ENCODE peak calls at places on chromosomes 11 and 22, in four cellular contexts. L is GM12864, X is brain microvascular endothelial cell, I is astrocyte of the cerebellum. D is an unnamed sample.

GRCh38 chr11:74380746-74381439 is 17.3 kb downstream of the PGM2L1 start:
- DNase-seq in L (no peak), X (peak), I (no peak), D (no peak)

GRCh38 chr11:78100276-78101040 is 20.8 kb upstream of the NDUFC2 start:
- DNase-seq in L (no peak), X (no peak), I (no peak), D (no peak)

GRCh38 chr11:69638941-69639681 is 1.8 kb upstream of the CCND1 start:
- DNase-seq in L (no peak), X (peak), I (peak), D (peak)

GRCh38 chr11:100890779-100891178 is 203.7 kb downstream of the ARHGAP42 start:
- DNase-seq in L (no peak), X (peak), I (peak), D (peak)

GRCh38 chr22:38271927-38272372 is 860 bp downstream of the TMEM184B start:
- DNase-seq in L (no peak), X (no peak), I (no peak), D (no peak)

GRCh38 chr11:44033856-44034255 is 13.9 kb upstream of the ACCSL start:
- DNase-seq in L (no peak), X (no peak), I (no peak), D (no peak)

GRCh38 chr11:78022397-78023396 is at the start of gene KCTD14:
- DNase-seq in L (no peak), X (no peak), I (no peak), D (no peak)

GRCh38 chr11:111983187-111983986 is 41.8 kb upstream of the DLAT start:
- DNase-seq in L (no peak), X (no peak), I (no peak), D (no peak)

GRCh38 chr11:77094841-77095365 is 7.7 kb upstream of the OMP start:
- DNase-seq in L (no peak), X (no peak), I (no peak), D (no peak)

GRCh38 chr11:34330653-34331052 is 27.2 kb downstream of the ABTB2 start:
- DNase-seq in L (no peak), X (no peak), I (no peak), D (no peak)

GRCh38 chr11:27720277-27720830 is 20.1 kb upstream of the BDNF start:
- DNase-seq in L (no peak), X (peak), I (no peak), D (no peak)

GRCh38 chr22:24186352-24186740 is 5.1 kb downstream of the SUSD2 start:
- DNase-seq in L (no peak), X (no peak), I (no peak), D (no peak)

GRCh38 chr22:19522190-19522880 is 1.9 kb downstream of the CLDN5 start:
- DNase-seq in L (no peak), X (no peak), I (no peak), D (no peak)

GRCh38 chr22:24303007-24303406 is 32.4 kb downstream of the SPECC1L start:
- DNase-seq in L (no peak), X (no peak), I (no peak), D (no peak)

GRCh38 chr11:106249857-106250256 is 172.4 kb downstream of the AASDHPPT start:
- DNase-seq in L (no peak), X (peak), I (peak), D (no peak)

GRCh38 chr11:65036931-65037330 is 4.1 kb upstream of the SAC3D1 start:
- DNase-seq in L (no peak), X (no peak), I (no peak), D (no peak)

GRCh38 chr11:63887600-63887999 is 29.4 kb downstream of the RCOR2 start:
- DNase-seq in L (no peak), X (no peak), I (no peak), D (no peak)
- H3K4me3 ChIP-seq in L (no peak), X (no peak), I (no peak), D (no peak)

DNA sequence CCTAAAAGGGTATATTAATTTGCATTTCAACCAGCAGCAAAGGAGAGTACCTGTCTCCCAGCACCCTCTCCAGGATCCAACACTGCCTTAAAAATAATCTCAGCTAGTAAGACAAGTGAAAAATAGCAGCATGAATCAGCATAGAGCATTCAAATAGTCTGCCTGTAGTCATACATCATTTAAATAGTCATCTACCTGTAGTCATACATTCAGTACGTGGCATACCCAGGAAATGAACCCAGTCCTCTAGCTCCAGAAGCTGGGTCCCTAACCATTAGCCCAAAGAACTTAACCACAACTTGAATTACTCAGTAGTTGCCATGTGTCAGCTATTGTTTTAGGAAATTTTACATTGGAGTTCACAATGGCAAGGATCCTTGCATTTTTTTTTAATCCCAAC is 9.3 kb downstream of the TENM4 start:
- DNase-seq in L (no peak), X (no peak), I (no peak), D (peak)
- TF ChIP-seq CTCF in L (no peak), X (no peak), I (no peak), D (no peak)

DNA sequence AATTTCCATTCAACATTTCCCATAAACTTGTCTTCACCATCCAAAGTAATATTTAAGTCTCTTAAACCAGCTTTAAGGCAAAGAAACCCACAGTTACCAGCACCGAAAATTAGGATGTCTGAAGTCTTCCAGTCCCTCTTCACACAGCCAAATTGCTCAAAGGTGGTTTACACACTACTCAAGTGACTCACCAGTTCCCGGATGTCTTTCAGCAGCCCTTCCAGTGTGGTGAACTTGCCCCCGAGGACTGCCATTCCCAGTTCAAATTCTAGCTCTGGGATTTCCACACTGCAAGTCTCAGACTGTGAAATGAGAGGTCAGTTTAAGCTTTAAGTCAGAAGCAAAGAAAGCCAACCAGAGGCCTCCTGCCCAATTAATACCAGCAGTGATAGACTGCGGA is 5.1 kb downstream of the ZPR1 start:
- DNase-seq in L (no peak), X (no peak), I (no peak), D (no peak)
- H3K4me3 ChIP-seq in L (no peak), X (no peak), I (no peak), D (no peak)

DNA sequence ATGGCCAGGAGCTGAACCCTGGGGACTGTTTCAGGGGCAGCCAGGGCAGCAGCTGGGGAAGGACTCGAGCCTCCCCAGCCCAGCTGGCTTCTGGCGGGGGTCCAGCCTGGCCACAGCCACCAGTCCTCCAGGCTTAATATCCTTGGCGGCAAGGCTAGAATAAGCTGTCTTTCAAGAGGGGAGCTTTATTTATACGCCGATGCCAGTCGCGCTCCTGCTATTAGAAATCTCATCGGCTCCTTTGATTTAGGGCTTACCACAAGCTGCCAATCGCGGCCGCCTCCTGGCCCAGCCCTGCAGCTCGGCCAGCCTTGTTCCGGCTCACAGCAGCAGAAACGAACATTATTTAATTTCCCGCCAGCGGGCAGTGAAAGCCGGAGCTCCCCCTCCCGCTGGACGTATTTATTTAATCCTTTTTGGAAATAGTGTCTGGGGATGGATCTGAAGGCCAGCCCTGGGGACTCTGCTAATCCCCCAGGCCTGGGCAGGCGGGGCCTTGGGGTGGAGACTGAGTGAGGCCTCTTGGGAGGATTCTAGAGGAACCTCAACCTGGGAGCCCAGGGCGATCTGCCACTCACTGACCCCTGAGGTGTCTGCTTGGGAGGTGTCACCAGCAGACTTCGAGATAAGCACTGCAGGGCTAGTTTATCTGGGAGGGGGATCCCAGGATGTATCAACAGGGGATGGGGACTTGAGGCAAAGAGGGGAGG is 363.1 kb downstream of the MN1 start:
- DNase-seq in L (no peak), X (no peak), I (no peak), D (no peak)
- TF ChIP-seq CTCF in L (no peak), X (peak), I (peak), D (no peak)

GRCh38 chr11:1299621-1300020 is 9.8 kb downstream of the TOLLIP start:
- DNase-seq in L (no peak), X (no peak), I (no peak), D (no peak)

GRCh38 chr11:1300121-1300520 is 9.3 kb downstream of the TOLLIP start:
- DNase-seq in L (no peak), X (no peak), I (no peak), D (no peak)

GRCh38 chr11:1297576-1298473 is 11.6 kb downstream of the TOLLIP start:
- DNase-seq in L (no peak), X (no peak), I (no peak), D (no peak)

GRCh38 chr11:1300569-1301187 is 8.8 kb downstream of the TOLLIP start:
- DNase-seq in L (no peak), X (no peak), I (no peak), D (no peak)

DNA sequence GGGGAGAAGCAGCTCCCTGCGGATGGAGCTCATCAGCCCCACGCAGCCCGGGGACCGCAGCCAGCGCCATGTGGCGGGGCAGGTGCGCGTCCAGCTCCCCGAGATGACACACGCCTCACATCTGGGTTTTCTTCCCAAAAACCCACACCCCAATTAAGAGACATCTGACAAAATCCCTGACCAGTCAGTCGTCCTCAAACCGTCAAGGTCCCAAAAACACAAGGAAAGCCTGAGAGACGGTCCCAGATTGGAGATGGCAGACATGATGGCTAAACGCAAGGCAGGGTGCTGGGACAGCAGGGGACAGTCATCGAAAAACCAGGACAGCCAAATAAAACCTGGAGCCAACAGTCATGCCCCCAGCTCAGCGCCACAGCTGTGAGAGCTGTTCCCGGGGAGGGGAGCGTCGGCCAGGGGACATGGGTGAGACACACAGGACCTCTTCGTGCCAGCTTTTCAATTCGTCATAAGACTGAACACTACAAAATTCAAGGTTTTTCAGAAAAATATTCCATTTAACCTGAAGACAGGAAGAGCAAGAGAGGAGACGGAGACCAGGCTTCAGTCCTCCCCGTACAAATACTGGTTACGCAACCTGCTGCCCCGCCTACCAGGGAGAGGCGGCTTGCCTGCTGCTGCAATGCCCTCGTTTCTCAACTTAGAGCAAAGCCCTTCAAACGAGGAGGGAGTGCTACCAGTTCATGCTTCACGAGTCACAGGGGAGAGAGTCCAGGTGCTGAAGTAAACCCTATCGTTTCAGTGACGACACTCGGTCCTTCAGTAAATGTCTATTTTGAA is 10.5 kb downstream of the TOLLIP start:
- DNase-seq in L (no peak), X (no peak), I (no peak), D (peak)
- H3K4me3 ChIP-seq in L (no peak), X (no peak), I (no peak), D (no peak)

DNA sequence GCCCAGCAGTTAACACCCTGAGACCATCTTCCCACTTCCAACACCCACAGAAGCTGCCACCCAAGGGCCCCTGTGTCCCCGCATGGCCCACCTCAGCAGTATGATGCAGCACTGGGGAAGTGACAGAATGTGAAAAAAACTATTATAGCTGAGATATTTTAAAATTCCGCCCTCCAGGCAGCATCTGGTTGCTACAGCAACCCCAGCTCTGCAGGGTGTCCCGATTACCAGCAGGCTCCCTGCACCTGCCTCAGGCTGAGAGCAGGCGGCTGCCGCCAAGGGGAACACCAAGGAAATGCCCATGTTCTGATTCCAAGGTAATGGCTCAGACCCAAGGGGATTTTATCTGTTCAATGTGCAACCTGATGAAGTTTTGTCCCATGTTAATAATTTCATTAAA is 10.5 kb upstream of the TMEM121B start:
- DNase-seq in L (no peak), X (no peak), I (no peak), D (no peak)
- TF ChIP-seq CTCF in L (no peak), X (no peak), I (no peak), D (peak)

DNA sequence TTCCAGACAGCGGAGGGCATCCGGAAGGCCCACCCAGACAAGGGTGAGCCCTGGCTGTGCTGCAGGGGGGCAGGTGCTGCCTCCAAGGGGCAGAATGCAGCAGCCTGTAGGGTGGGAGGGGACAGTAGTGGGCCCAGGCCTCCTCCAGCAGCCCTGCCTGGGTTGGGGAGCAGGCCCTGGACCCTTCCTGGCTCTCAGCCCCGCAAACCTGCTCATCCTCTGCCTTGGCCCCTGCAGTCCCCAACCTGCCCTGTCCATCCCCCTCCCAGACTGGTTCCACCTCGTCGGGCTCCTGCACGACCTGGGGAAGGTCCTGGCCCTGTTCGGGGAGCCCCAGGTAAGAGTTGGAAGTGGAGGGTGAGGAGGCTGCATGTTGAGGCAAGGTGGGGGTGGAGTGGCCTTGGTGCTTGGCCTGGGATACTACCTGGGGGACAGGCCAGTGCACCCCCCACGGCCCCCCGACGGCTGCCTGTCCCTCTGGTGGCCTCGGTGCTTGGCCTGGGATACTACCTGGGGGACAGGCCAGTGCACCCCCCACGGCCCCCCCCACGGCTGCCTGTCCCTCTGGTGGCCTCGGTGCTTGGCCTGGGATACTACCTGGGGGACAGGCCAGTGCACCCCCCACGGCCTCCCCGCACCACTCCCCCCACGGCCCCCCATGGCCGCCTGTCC is 1.5 kb downstream of the MIOX start:
- DNase-seq in L (no peak), X (no peak), I (no peak), D (no peak)
- H3K4me3 ChIP-seq in L (no peak), X (no peak), I (no peak), D (peak)